ENCODE peak calls at places on chromosomes 4 and X, in seven cellular contexts. Q is bronchial epithelial cell; E is astrocyte of the cerebellum; F is GM13976; J is activated CD8-positive, alpha-beta T cell treated with anti-CD3 and anti-CD28 coated beads for 36 hours; A is uterus; P is CD8-positive, alpha-beta T cell. C is an unnamed sample.

GRCh38 chr4:26807330-26807729 is 53.3 kb upstream of the STIM2 start:
- DNase-seq in A (no peak), E (no peak), P (no peak), J (no peak), F (no peak), Q (no peak), C (no peak)

GRCh38 chr4:83929550-83929949 is 393.6 kb downstream of the GPAT3 start:
- DNase-seq in P (no peak), A (no peak), Q (peak; percentile 21), E (no peak), F (no peak), J (no peak), C (no peak)

GRCh38 chr4:176735300-176735699 is 57.4 kb downstream of the VEGFC start:
- DNase-seq in A (no peak), P (no peak), Q (peak; percentile 45), E (peak; percentile 31), J (no peak), F (no peak), C (no peak)

GRCh38 chr4:15894923-15895411 is 43.6 kb downstream of the FGFBP1 start:
- DNase-seq in J (no peak), Q (peak; percentile 92), P (no peak), F (no peak), A (no peak), E (peak; percentile 40), C (no peak)

GRCh38 chrX:129704491-129704890 is 34.3 kb upstream of the XPNPEP2 start:
- DNase-seq in A (no peak), F (no peak), E (no peak), Q (no peak), J (no peak), P (no peak), C (no peak)

GRCh38 chrX:148878371-148878770 is 378.0 kb downstream of the AFF2 start:
- DNase-seq in E (no peak), A (no peak), P (no peak), F (no peak), Q (peak; percentile 68), J (no peak), C (no peak)

GRCh38 chr4:2793920-2794706 is 1.2 kb downstream of the SH3BP2 start:
- DNase-seq in A (peak; percentile 27), P (no peak), F (no peak), J (peak; percentile 46), Q (peak; percentile 25), E (no peak), C (no peak)

GRCh38 chr4:147479817-147480216 is 1.1 kb upstream of the EDNRA start:
- DNase-seq in J (no peak), Q (peak; percentile 78), P (no peak), F (no peak), E (peak; percentile 78), A (peak; percentile 48), C (no peak)

GRCh38 chr4:26003072-26003471 is 89.1 kb downstream of the SMIM20 start:
- DNase-seq in A (no peak), Q (no peak), P (no peak), F (no peak), E (no peak), J (no peak), C (no peak)

GRCh38 chr4:6019316-6020263 is 1.4 kb upstream of the C4orf50 start:
- DNase-seq in A (no peak), P (peak; percentile 22), F (peak; percentile 76), Q (peak; percentile 8), J (peak; percentile 49), E (peak; percentile 6), C (peak; percentile 37)

GRCh38 chr4:124806403-124806802 is 93.9 kb upstream of the ANKRD50 start:
- DNase-seq in Q (peak; percentile 46), A (no peak), P (no peak), E (peak; percentile 76), J (peak; percentile 2), F (no peak), C (no peak)

GRCh38 chr4:56821394-56822263 is at the start of gene SPINK2:
- DNase-seq in F (peak; percentile 58), Q (peak; percentile 35), P (peak; percentile 64), E (no peak), A (no peak), J (peak; percentile 59), C (peak; percentile 47)

GRCh38 chr4:87073570-87074470 is 139.0 kb downstream of the AFF1 start:
- DNase-seq in Q (peak; percentile 73), A (peak; percentile 45), E (no peak), P (peak; percentile 47), J (peak; percentile 91), F (peak; percentile 51), C (no peak)

GRCh38 chrX:46247456-46247855 is 297.8 kb downstream of the ZNF674 start:
- DNase-seq in A (no peak), F (no peak), J (no peak), Q (peak; percentile 47), E (no peak), P (no peak), C (no peak)

GRCh38 chrX:9456250-9457074 is 8.4 kb upstream of the TBL1X start:
- DNase-seq in E (no peak), J (peak; percentile 50), A (no peak), P (peak; percentile 18), Q (no peak), F (no peak), C (no peak)

GRCh38 chrX:154657226-154657805 is 3.9 kb upstream of the CTAG2 start:
- DNase-seq in Q (no peak), A (no peak), E (no peak), J (no peak), F (no peak), P (no peak), C (no peak)

GRCh38 chr4:147674496-147674895 is 9.5 kb downstream of the PRMT9 start:
- DNase-seq in J (no peak), Q (peak; percentile 49), F (no peak), A (no peak), P (no peak), E (no peak), C (no peak)

GRCh38 chr4:78477276-78477675 is 74.3 kb upstream of the ANXA3 start:
- DNase-seq in J (no peak), P (no peak), A (no peak), F (no peak), Q (peak; percentile 89), E (no peak), C (no peak)

GRCh38 chr4:177499537-177499936 is 57.3 kb upstream of the AGA start:
- DNase-seq in A (no peak), E (no peak), P (no peak), J (no peak), F (no peak), Q (no peak), C (no peak)

GRCh38 chr4:108360857-108361820 is 192.4 kb upstream of the LEF1 start:
- DNase-seq in E (peak; percentile 35), P (no peak), Q (peak; percentile 10), A (no peak), J (no peak), F (no peak), C (no peak)

GRCh38 chr4:10982305-10982704 is 297.7 kb upstream of the CLNK start:
- DNase-seq in P (no peak), J (no peak), F (no peak), E (no peak), A (no peak), Q (no peak), C (no peak)

GRCh38 chr4:4781936-4782754 is 77.3 kb upstream of the MSX1 start:
- DNase-seq in P (no peak), J (no peak), A (no peak), Q (peak; percentile 41), F (no peak), E (no peak), C (no peak)

GRCh38 chr4:100497729-100498250 is 20.0 kb downstream of the EMCN start:
- DNase-seq in J (no peak), Q (peak; percentile 30), P (no peak), F (no peak), A (no peak), E (no peak), C (no peak)

GRCh38 chrX:100350704-100351489 is 59.2 kb downstream of the PCDH19 start:
- DNase-seq in Q (no peak), P (no peak), A (no peak), E (no peak), F (no peak), J (no peak), C (no peak)

GRCh38 chr4:31366041-31366440 is 645.9 kb downstream of the PCDH7 start:
- DNase-seq in Q (peak; percentile 70), J (no peak), F (no peak), E (no peak), A (no peak), P (no peak), C (no peak)

GRCh38 chrX:72540318-72540717 is 32.3 kb downstream of the HDAC8 start:
- DNase-seq in E (peak; percentile 12), P (no peak), F (no peak), J (no peak), Q (peak; percentile 21), A (no peak), C (no peak)
- TF ChIP-seq CTCF in E (peak; percentile 11), P (no peak), F (no peak), J (peak; percentile 24), Q (no peak), A (peak; percentile 14), C (peak; percentile 40)

DNA sequence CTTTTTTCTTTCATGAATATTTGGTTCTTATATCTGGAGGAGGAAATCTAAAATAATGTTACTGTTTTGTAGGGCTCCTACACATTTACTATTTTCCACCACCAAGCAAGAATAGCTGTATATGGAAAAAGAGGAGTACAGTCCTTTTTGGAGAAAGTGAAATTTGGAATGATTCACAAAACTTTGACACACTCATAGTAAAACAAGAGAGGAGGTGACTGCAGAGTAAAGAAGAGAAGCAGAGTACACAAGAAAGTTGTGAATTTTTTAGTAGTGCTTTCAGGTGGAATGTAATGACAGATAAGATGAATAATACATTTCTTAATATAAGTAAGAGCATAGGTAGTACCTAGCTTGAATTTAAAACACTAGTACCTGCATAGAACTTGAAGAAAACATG is 41.3 kb upstream of the UGT2B4 start:
- DNase-seq in A (no peak), Q (no peak), E (no peak), J (no peak), P (no peak), F (no peak), C (no peak)
- TF ChIP-seq CTCF in A (no peak), Q (no peak), E (no peak), J (no peak), P (no peak), F (no peak), C (no peak)

GRCh38 chr4:112978691-112979472 is 70.6 kb upstream of the ANK2 start:
- DNase-seq in E (no peak), A (no peak), F (no peak), J (no peak), Q (peak; percentile 15), P (no peak), C (no peak)

GRCh38 chr4:112968456-112969159 is 80.8 kb upstream of the ANK2 start:
- DNase-seq in Q (peak; percentile 41), F (no peak), P (no peak), E (no peak), A (no peak), J (no peak), C (no peak)

GRCh38 chr4:112970903-112971302 is 78.5 kb upstream of the ANK2 start:
- DNase-seq in E (no peak), P (no peak), F (no peak), Q (no peak), A (no peak), J (no peak), C (no peak)

GRCh38 chr4:112975567-112976355 is 73.7 kb upstream of the ANK2 start:
- DNase-seq in P (no peak), Q (no peak), A (no peak), F (no peak), E (no peak), J (no peak), C (no peak)

GRCh38 chr4:112973897-112974296 is 75.6 kb upstream of the ANK2 start:
- DNase-seq in P (no peak), J (no peak), E (no peak), Q (no peak), F (no peak), A (no peak), C (no peak)
- TF ChIP-seq CTCF in P (no peak), J (no peak), E (no peak), Q (no peak), F (no peak), A (no peak), C (no peak)

GRCh38 chr4:1348014-1348513 is 1.1 kb downstream of the UVSSA start:
- DNase-seq in Q (no peak), E (no peak), F (no peak), A (no peak), J (no peak), P (no peak), C (no peak)
- TF ChIP-seq CTCF in Q (no peak), E (no peak), F (no peak), A (no peak), J (no peak), P (no peak), C (no peak)